ENCODE peak calls at places on chromosomes 1 and 21, in seven cellular contexts. G is GM12864, Z is pancreas, M is cardiac fibroblast, W is progenitor cell of endocrine pancreas, R is mucosa of descending colon, A is GM13976. E is an unnamed sample.

GRCh38 chr1:75134656-75134938 is 409 bp downstream of the LHX8 start:
- DNase-seq in G (no peak), Z (no peak), M (no peak), W (no peak), R (no peak), A (peak; percentile 6), E (no peak)

GRCh38 chr1:30730351-30731108 is 7.1 kb upstream of the MATN1 start:
- DNase-seq in G (no peak), Z (no peak), M (no peak), W (no peak), R (no peak), A (no peak), E (peak; percentile 31)

GRCh38 chr1:207088161-207088560 is 499 bp upstream of the C4BPB start:
- DNase-seq in G (no peak), Z (no peak), M (no peak), W (no peak), R (no peak), A (no peak), E (no peak)

GRCh38 chr1:48066951-48067350 is 69.8 kb upstream of the TRABD2B start:
- DNase-seq in G (no peak), Z (no peak), M (no peak), W (no peak), R (no peak), A (no peak), E (no peak)

GRCh38 chr1:110230381-110231199 is 20.5 kb downstream of the KCNC4 start:
- DNase-seq in G (no peak), Z (no peak), M (no peak), W (no peak), R (no peak), A (no peak), E (no peak)

GRCh38 chr1:174344162-174344561 is 103.6 kb upstream of the GPR52 start:
- DNase-seq in G (peak; percentile 10), Z (no peak), M (no peak), W (no peak), R (no peak), A (no peak), E (no peak)

GRCh38 chr1:27137022-27137542 is 17.8 kb downstream of the SLC9A1 start:
- DNase-seq in G (no peak), Z (peak; percentile 54), M (no peak), W (no peak), R (peak; percentile 67), A (peak; percentile 83), E (no peak)

GRCh38 chr1:91511386-91511785 is 10.7 kb downstream of the CDC7 start:
- DNase-seq in G (peak; percentile 16), Z (no peak), M (peak; percentile 77), W (no peak), R (no peak), A (no peak), E (no peak)

GRCh38 chr1:43253173-43253572 is 16.6 kb upstream of the TMEM125 start:
- DNase-seq in G (no peak), Z (no peak), M (no peak), W (no peak), R (no peak), A (no peak), E (no peak)

GRCh38 chr21:43192501-43193081 is 23.8 kb downstream of the CRYAA start:
- DNase-seq in G (no peak), Z (no peak), M (no peak), W (peak; percentile 5), R (peak; percentile 12), A (no peak), E (no peak)

GRCh38 chr1:84078108-84078823 is 65.8 kb upstream of the PRKACB start:
- DNase-seq in G (no peak), Z (peak; percentile 20), M (peak; percentile 37), W (no peak), R (no peak), A (peak; percentile 21), E (no peak)

GRCh38 chr1:209685835-209686234 is 10.6 kb downstream of the G0S2 start:
- DNase-seq in G (no peak), Z (no peak), M (no peak), W (no peak), R (no peak), A (no peak), E (no peak)

GRCh38 chr1:115911298-115911697 is 65.0 kb upstream of the SLC22A15 start:
- DNase-seq in G (no peak), Z (no peak), M (no peak), W (no peak), R (peak; percentile 22), A (no peak), E (no peak)

GRCh38 chr1:86258106-86258505 is 101.5 kb upstream of the COL24A1 start:
- DNase-seq in G (no peak), Z (no peak), M (peak; percentile 49), W (no peak), R (no peak), A (no peak), E (no peak)

GRCh38 chr1:151708891-151709290 is 7.7 kb downstream of the CELF3 start:
- DNase-seq in G (no peak), Z (no peak), M (no peak), W (no peak), R (no peak), A (no peak), E (no peak)

GRCh38 chr1:61452354-61452990 is 272.5 kb downstream of the TM2D1 start:
- DNase-seq in G (no peak), Z (no peak), M (peak; percentile 22), W (no peak), R (no peak), A (no peak), E (no peak)

GRCh38 chr1:3551290-3551678 is 60.0 kb downstream of the MEGF6 start:
- DNase-seq in G (no peak), Z (no peak), M (no peak), W (no peak), R (no peak), A (no peak), E (no peak)

GRCh38 chr1:208044568-208045241 is 133.8 kb upstream of the CD34 start:
- DNase-seq in G (no peak), Z (no peak), M (no peak), W (no peak), R (no peak), A (no peak), E (no peak)

GRCh38 chr1:56435434-56436337 is 143.7 kb downstream of the PLPP3 start:
- DNase-seq in G (no peak), Z (no peak), M (no peak), W (no peak), R (no peak), A (no peak), E (peak; percentile 35)

GRCh38 chr21:46092026-46092764 is 5.7 kb upstream of the COL6A2 start:
- DNase-seq in G (no peak), Z (no peak), M (peak; percentile 98), W (no peak), R (no peak), A (no peak), E (no peak)

GRCh38 chr1:24867064-24867870 is 62.8 kb downstream of the RUNX3 start:
- DNase-seq in G (no peak), Z (no peak), M (no peak), W (no peak), R (peak; percentile 13), A (peak; percentile 25), E (no peak)

GRCh38 chr1:205013683-205014367 is 29.2 kb upstream of the CNTN2 start:
- DNase-seq in G (no peak), Z (no peak), M (peak; percentile 5), W (no peak), R (peak; percentile 35), A (no peak), E (no peak)

GRCh38 chr1:200351826-200352549 is 57.8 kb downstream of the ZNF281 start:
- DNase-seq in G (no peak), Z (no peak), M (peak; percentile 98), W (no peak), R (no peak), A (peak; percentile 49), E (no peak)

GRCh38 chr1:27166351-27166802 is 11.5 kb upstream of the SLC9A1 start:
- DNase-seq in G (no peak), Z (no peak), M (peak; percentile 48), W (no peak), R (no peak), A (peak; percentile 3), E (no peak)

GRCh38 chr21:45819478-45820170 is 161.9 kb upstream of the COL6A1 start:
- DNase-seq in G (no peak), Z (no peak), M (no peak), W (no peak), R (no peak), A (no peak), E (no peak)

GRCh38 chr1:63924600-63924999 is 150.8 kb downstream of the ROR1 start:
- DNase-seq in G (no peak), Z (no peak), M (no peak), W (no peak), R (no peak), A (no peak), E (no peak)
- TF ChIP-seq CTCF in G (no peak), Z (no peak), M (no peak), W (no peak), R (no peak), A (no peak), E (no peak)

DNA sequence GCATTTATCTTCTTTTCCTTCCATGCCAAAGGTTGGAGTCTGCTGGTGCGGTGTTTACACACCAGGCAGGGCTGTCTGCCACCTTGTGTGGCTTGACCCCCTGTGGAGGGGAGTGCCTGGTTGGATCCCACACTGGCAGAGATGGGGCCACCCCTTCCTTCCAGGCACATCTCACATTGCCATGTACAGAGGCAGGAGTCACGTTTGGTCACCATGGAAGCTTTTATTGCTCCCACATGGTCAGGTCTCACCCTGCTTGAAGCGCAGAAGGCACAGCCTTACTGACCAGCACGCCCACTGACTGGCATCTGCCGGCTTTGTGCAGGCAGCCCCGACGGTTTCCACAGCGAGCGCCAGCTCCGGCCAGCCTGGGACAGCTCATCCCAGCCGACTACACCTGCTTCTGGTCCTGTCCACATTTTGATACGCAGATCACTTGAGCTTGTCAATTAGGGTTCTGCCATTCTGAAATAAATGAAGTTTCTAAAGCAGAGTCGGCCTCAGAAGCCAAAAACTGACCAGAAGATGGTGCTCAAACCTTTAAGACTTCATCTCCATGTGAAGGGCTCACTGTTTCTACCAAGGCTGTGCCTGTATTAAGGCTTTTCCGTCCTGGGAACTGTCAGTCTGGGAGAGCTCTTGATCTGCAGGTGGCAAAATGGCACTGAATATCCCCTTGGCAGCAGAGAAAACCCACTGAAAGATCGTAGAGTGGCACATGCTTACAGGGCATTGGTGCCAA is 35.6 kb upstream of the EPHA8 start:
- DNase-seq in G (no peak), Z (no peak), M (peak; percentile 6), W (no peak), R (no peak), A (no peak), E (no peak)
- TF ChIP-seq CTCF in G (no peak), Z (no peak), M (no peak), W (peak; percentile 30), R (no peak), A (no peak), E (peak; percentile 31)

DNA sequence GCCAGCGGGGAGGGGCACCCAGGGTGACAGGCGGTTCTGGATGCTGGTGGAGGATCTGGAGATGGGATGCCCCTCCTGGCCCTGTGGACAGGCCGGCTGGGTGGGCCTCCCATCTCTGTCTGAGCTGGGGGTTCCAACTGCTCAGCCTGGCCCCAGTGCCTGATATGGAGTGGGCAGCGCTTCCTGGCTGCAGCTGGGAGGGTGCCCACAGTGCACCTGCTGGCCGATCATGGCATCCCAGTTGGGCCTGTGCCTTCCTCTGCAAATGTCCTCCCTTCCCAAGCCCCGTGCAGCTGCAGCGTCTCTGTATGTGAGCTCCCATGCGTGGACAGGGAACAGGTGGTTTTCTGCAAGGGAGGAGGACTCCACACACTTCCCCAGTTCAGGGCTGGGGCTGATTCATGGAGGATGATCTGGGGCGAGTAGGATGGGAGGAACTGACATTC is 2.1 kb downstream of the PFKL start:
- DNase-seq in G (no peak), Z (no peak), M (no peak), W (no peak), R (peak; percentile 70), A (no peak), E (no peak)
- TF ChIP-seq CTCF in G (peak; percentile 35), Z (peak; percentile 11), M (no peak), W (peak; percentile 6), R (no peak), A (no peak), E (no peak)

GRCh38 chr1:242651817-242652216 is 127.3 kb upstream of the PLD5 start:
- DNase-seq in G (no peak), Z (no peak), M (no peak), W (no peak), R (no peak), A (no peak), E (no peak)
- TF ChIP-seq CTCF in G (peak; percentile 58), Z (no peak), M (no peak), W (peak; percentile 43), R (no peak), A (no peak), E (peak; percentile 44)

E was measured in neural crest cell.